ENCODE peak calls at places on chromosomes 11 and 22, in nine cellular contexts. F is endothelial cell, O is cardiac fibroblast, T is fibroblast of pulmonary artery, S is GM12865, I is fibroblast of mammary gland, G is upper lobe of right lung, C is A673, B is RWPE1. Y is an unnamed sample.

GRCh38 chr11:102546923-102547471 is 16.4 kb upstream of the MMP7 start:
- DNase-seq in F (no peak), O (no peak), T (no peak), S (peak), I (no peak), G (no peak), C (no peak), B (no peak), Y (no peak)

GRCh38 chr11:111976614-111977140 is 39.5 kb downstream of the DIXDC1 start:
- DNase-seq in F (no peak), O (no peak), T (no peak), S (no peak), I (no peak), G (no peak), C (no peak), B (peak), Y (no peak)

GRCh38 chr11:1225386-1226225 is 2.7 kb downstream of the MUC5B start:
- DNase-seq in F (no peak), O (no peak), T (no peak), S (no peak), I (no peak), G (peak), C (no peak), B (no peak), Y (no peak)

GRCh38 chr11:133911169-133911568 is 45.6 kb downstream of the IGSF9B start:
- DNase-seq in F (peak), O (no peak), T (no peak), S (no peak), I (no peak), G (no peak), C (no peak), B (no peak), Y (no peak)

GRCh38 chr11:26335903-26336302 is 4.0 kb downstream of the ANO3 start:
- DNase-seq in F (no peak), O (peak), T (no peak), S (no peak), I (peak), G (no peak), C (no peak), B (no peak), Y (no peak)

GRCh38 chr22:29737251-29738117 is 17.7 kb downstream of the CABP7 start:
- DNase-seq in F (no peak), O (peak), T (no peak), S (no peak), I (no peak), G (peak), C (no peak), B (no peak), Y (no peak)

GRCh38 chr22:30219049-30219448 is 27.5 kb downstream of the LIF start:
- DNase-seq in F (no peak), O (no peak), T (no peak), S (no peak), I (no peak), G (no peak), C (no peak), B (no peak), Y (no peak)

GRCh38 chr11:63931876-63932275 is 6.9 kb upstream of the NAA40 start:
- DNase-seq in F (no peak), O (no peak), T (no peak), S (no peak), I (no peak), G (no peak), C (no peak), B (no peak), Y (no peak)

GRCh38 chr22:36776722-36777121 is 803 bp upstream of the IFT27 start:
- DNase-seq in F (no peak), O (no peak), T (no peak), S (peak), I (no peak), G (no peak), C (no peak), B (no peak), Y (no peak)

GRCh38 chr11:117180020-117180419 is 1.5 kb downstream of the SIDT2 start:
- DNase-seq in F (no peak), O (peak), T (no peak), S (no peak), I (no peak), G (no peak), C (no peak), B (no peak), Y (no peak)

GRCh38 chr11:94183886-94184264 is 55.2 kb downstream of the PANX1 start:
- DNase-seq in F (peak), O (peak), T (peak), S (peak), I (peak), G (peak), C (peak), B (peak), Y (no peak)

GRCh38 chr11:95067828-95068244 is 1.1 kb downstream of the SRSF8 start:
- DNase-seq in F (no peak), O (no peak), T (no peak), S (no peak), I (no peak), G (no peak), C (no peak), B (no peak), Y (no peak)

GRCh38 chr11:65316311-65316978 is 1.8 kb downstream of the CDC42EP2 start:
- DNase-seq in F (peak), O (peak), T (peak), S (no peak), I (peak), G (no peak), C (no peak), B (peak), Y (no peak)

GRCh38 chr11:131884461-131885073 is 514.2 kb downstream of the NTM start:
- DNase-seq in F (no peak), O (no peak), T (no peak), S (no peak), I (no peak), G (no peak), C (no peak), B (no peak), Y (no peak)

GRCh38 chr11:116527180-116527991 is 245.4 kb downstream of the BUD13 start:
- DNase-seq in F (no peak), O (no peak), T (no peak), S (no peak), I (no peak), G (no peak), C (no peak), B (no peak), Y (no peak)

GRCh38 chr11:1622076-1622475 is at the start of gene KRTAP5-4:
- DNase-seq in F (no peak), O (no peak), T (no peak), S (no peak), I (no peak), G (no peak), C (no peak), B (no peak), Y (no peak)

GRCh38 chr11:28615542-28615941 is 507.4 kb downstream of the METTL15 start:
- DNase-seq in F (no peak), O (peak), T (peak), S (no peak), I (no peak), G (no peak), C (peak), B (no peak), Y (no peak)

GRCh38 chr22:28728621-28729313 is 12.9 kb downstream of the CHEK2 start:
- DNase-seq in F (no peak), O (no peak), T (peak), S (no peak), I (peak), G (no peak), C (no peak), B (no peak), Y (no peak)

GRCh38 chr22:46732041-46732379 is 6.0 kb downstream of the CERK start:
- DNase-seq in F (no peak), O (no peak), T (no peak), S (no peak), I (no peak), G (no peak), C (no peak), B (no peak), Y (no peak)

GRCh38 chr11:16611395-16612233 is 126.8 kb upstream of the C11orf58 start:
- DNase-seq in F (no peak), O (no peak), T (no peak), S (no peak), I (no peak), G (no peak), C (peak), B (no peak), Y (no peak)

GRCh38 chr11:120141144-120142071 is 3.5 kb upstream of the TRIM29 start:
- DNase-seq in F (no peak), O (no peak), T (no peak), S (no peak), I (no peak), G (no peak), C (no peak), B (no peak), Y (no peak)

GRCh38 chr22:27399161-27399560 is 402.4 kb downstream of the MN1 start:
- DNase-seq in F (no peak), O (peak), T (no peak), S (no peak), I (no peak), G (no peak), C (peak), B (no peak), Y (no peak)

GRCh38 chr22:19292262-19293230 is 1.0 kb upstream of the CLTCL1 start:
- DNase-seq in F (no peak), O (peak), T (peak), S (no peak), I (peak), G (peak), C (no peak), B (no peak), Y (no peak)

GRCh38 chr22:27100789-27101188 is 443.4 kb downstream of the MIAT start:
- DNase-seq in F (peak), O (peak), T (peak), S (no peak), I (no peak), G (no peak), C (peak), B (no peak), Y (no peak)

GRCh38 chr11:96061094-96061493 is 137.2 kb upstream of the MTMR2 start:
- DNase-seq in F (no peak), O (no peak), T (no peak), S (no peak), I (no peak), G (no peak), C (no peak), B (no peak), Y (no peak)

GRCh38 chr22:48663297-48663696 is 1164.4 kb downstream of the BRD1 start:
- DNase-seq in F (no peak), O (no peak), T (peak), S (peak), I (peak), G (no peak), C (peak), B (no peak), Y (no peak)

GRCh38 chr11:66864924-66865697 is 8.2 kb downstream of the LRFN4 start:
- DNase-seq in F (no peak), O (no peak), T (no peak), S (no peak), I (no peak), G (no peak), C (no peak), B (no peak), Y (no peak)
- TF ChIP-seq CTCF in F (no peak), O (no peak), T (no peak), S (no peak), I (no peak), G (no peak), C (no peak), B (no peak), Y (no peak)

GRCh38 chr11:130639369-130639768 is 190.9 kb downstream of the ADAMTS15 start:
- DNase-seq in F (no peak), O (no peak), T (no peak), S (no peak), I (no peak), G (no peak), C (no peak), B (no peak), Y (no peak)
- TF ChIP-seq CTCF in F (no peak), O (no peak), T (no peak), S (no peak), I (no peak), G (no peak), C (no peak), B (no peak), Y (no peak)

GRCh38 chr22:45268958-45269844 is 15.5 kb upstream of the UPK3A start:
- DNase-seq in F (peak), O (peak), T (peak), S (peak), I (peak), G (peak), C (peak), B (peak), Y (no peak)
- TF ChIP-seq CTCF in F (peak), O (peak), T (peak), S (peak), I (peak), G (peak), C (peak), B (peak), Y (peak)

DNA sequence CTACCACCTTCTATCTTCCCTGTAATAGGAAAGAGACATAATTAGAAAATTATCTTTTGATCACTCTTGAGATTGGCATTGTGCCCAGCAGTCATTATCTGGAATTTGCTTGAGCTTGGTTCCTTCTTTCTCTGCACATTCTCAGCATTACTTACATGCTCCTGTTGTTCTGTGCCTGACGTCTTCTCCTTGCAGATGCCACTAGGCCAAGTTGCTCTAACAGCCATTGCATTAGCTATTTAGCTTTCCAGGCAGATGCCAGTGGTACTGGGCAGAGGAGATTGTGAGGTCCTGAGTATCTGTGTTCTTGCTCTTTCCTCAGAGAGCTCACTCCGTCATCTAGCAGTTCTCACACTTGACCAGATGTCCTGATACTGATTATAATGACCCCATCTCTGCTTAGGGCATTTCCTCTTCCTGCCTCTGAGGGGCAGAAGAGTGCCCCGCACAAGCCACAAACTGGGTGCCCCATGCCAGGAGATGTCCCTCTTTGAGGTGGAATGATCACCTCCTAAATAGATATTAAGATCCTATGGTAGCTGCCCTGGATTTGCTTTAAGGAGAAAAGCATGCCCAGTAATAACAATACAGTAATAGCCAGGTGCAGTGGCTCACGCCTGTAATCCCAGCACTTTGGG is 30.7 kb downstream of the ARHGAP1 start:
- DNase-seq in F (no peak), O (no peak), T (no peak), S (no peak), I (no peak), G (peak), C (peak), B (no peak), Y (no peak)
- TF ChIP-seq CTCF in F (peak), O (peak), T (peak), S (peak), I (peak), G (peak), C (peak), B (peak), Y (peak)

DNA sequence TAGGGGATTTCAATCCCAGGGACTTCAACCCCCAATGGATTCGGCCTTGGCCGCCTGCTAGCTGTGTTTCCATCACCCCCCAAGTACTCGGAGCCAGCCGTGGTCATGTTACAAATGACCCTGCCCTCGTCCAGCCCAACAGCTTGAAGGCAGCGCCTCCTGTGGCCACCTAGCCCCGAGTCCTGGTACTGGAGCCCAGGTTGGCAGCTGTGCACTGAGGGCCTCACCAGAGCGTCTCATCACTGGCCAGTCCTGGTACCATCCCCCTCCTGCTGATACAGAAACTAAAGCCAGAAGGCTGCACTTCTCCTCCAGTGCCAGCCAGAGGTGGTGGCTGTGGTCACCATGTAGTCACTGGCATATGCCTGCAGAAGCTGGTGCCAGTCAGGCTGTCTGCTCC is 44.9 kb upstream of the FADD start:
- DNase-seq in F (peak), O (peak), T (peak), S (no peak), I (no peak), G (no peak), C (no peak), B (no peak), Y (no peak)
- TF ChIP-seq CTCF in F (peak), O (peak), T (peak), S (peak), I (peak), G (no peak), C (peak), B (no peak), Y (no peak)

DNA sequence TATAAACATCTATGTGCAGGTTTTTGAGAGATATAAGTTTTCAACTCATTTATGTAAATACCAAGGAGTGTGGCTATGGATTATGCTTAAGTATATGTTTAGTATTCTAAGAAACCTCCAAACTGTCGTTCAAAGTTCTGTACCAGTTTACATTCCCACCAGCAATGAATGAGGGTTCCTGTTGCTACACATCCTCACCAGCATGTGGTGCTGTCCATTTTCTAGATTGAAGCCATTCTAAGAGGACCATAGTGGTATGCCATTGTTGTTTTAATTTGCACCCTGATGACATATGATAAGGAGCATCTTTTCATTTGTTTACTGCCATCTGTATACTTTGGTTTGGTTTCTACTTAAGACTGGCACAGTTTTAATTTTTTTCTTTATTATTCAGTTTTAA is 2097.9 kb downstream of the LRRC4C start:
- DNase-seq in F (no peak), O (no peak), T (no peak), S (no peak), I (no peak), G (no peak), C (no peak), B (no peak), Y (no peak)
- TF ChIP-seq CTCF in F (no peak), O (no peak), T (no peak), S (no peak), I (no peak), G (no peak), C (peak), B (no peak), Y (no peak)

GRCh38 chr11:71060358-71060757 is 192.0 kb downstream of the SHANK2 start:
- DNase-seq in F (no peak), O (no peak), T (no peak), S (no peak), I (no peak), G (no peak), C (no peak), B (no peak), Y (no peak)

GRCh38 chr11:71063129-71063528 is 189.2 kb downstream of the SHANK2 start:
- DNase-seq in F (no peak), O (no peak), T (no peak), S (no peak), I (no peak), G (no peak), C (no peak), B (no peak), Y (no peak)

GRCh38 chr11:71059662-71060061 is 192.7 kb downstream of the SHANK2 start:
- DNase-seq in F (no peak), O (no peak), T (no peak), S (no peak), I (no peak), G (no peak), C (no peak), B (no peak), Y (no peak)

GRCh38 chr11:71064183-71064582 is 188.2 kb downstream of the SHANK2 start:
- DNase-seq in F (no peak), O (no peak), T (no peak), S (no peak), I (no peak), G (no peak), C (no peak), B (no peak), Y (no peak)

DNA sequence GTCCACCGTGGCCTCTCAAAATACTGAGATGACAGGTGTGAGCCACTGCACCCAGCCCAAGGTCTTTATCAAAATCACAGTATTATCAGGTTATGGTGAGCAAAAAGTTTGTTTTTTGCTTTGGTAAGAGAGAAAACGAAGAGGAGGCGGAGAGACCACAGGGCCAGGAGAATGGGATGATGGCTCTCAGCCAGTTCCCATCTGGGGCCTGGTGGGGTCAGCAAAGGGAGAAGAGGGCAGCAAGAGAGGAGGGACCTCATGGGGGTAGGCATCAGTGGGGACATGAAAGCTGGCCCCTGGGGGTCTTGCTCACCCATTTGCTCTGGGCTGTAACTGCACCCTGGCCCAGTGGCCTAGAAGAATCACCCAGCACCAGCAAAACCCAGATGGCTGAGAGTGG is 190.2 kb downstream of the SHANK2 start:
- DNase-seq in F (no peak), O (no peak), T (no peak), S (no peak), I (no peak), G (no peak), C (no peak), B (no peak), Y (no peak)
- TF ChIP-seq CTCF in F (no peak), O (no peak), T (no peak), S (no peak), I (no peak), G (no peak), C (no peak), B (no peak), Y (no peak)

Y was measured in D721Med.